ENCODE peak calls at places on chromosomes 13 and 19, in seven cellular contexts. One of them, this sample, is unnamed.

GRCh38 chr13:98188544-98189166 is 11.6 kb upstream of the RNF113B start:
- DNase-seq in CD8-positive, alpha-beta memory T cell: no peak
- DNase-seq in mesenchymal stem cell: no peak
- DNase-seq in IMR-90: no peak
- DNase-seq in left ventricle myocardium inferior: no peak
- DNase-seq in sigmoid colon: no peak
- DNase-seq in dorsolateral prefrontal cortex: no peak
- DNase-seq in this sample: no peak

GRCh38 chr13:65159803-65160202 is 2070.3 kb downstream of the PCDH9 start:
- DNase-seq in CD8-positive, alpha-beta memory T cell: no peak
- DNase-seq in mesenchymal stem cell: no peak
- DNase-seq in IMR-90: no peak
- DNase-seq in left ventricle myocardium inferior: no peak
- DNase-seq in sigmoid colon: no peak
- DNase-seq in dorsolateral prefrontal cortex: no peak
- DNase-seq in this sample: no peak

GRCh38 chr13:112469071-112469745 is 93.1 kb downstream of the SPACA7 start:
- DNase-seq in CD8-positive, alpha-beta memory T cell: no peak
- DNase-seq in mesenchymal stem cell: no peak
- DNase-seq in IMR-90: no peak
- DNase-seq in left ventricle myocardium inferior: no peak
- DNase-seq in sigmoid colon: no peak
- DNase-seq in dorsolateral prefrontal cortex: no peak
- DNase-seq in this sample: no peak

GRCh38 chr19:30783212-30783611 is 411.0 kb downstream of the ZNF536 start:
- DNase-seq in CD8-positive, alpha-beta memory T cell: no peak
- DNase-seq in mesenchymal stem cell: no peak
- DNase-seq in IMR-90: no peak
- DNase-seq in left ventricle myocardium inferior: no peak
- DNase-seq in sigmoid colon: no peak
- DNase-seq in dorsolateral prefrontal cortex: no peak
- DNase-seq in this sample: no peak

GRCh38 chr19:14497347-14497921 is 1.5 kb upstream of the GIPC1 start:
- DNase-seq in CD8-positive, alpha-beta memory T cell: no peak
- DNase-seq in mesenchymal stem cell: no peak
- DNase-seq in IMR-90: no peak
- DNase-seq in left ventricle myocardium inferior: no peak
- DNase-seq in sigmoid colon: no peak
- DNase-seq in dorsolateral prefrontal cortex: peak
- DNase-seq in this sample: no peak

GRCh38 chr19:30722801-30723200 is 350.6 kb downstream of the ZNF536 start:
- DNase-seq in CD8-positive, alpha-beta memory T cell: no peak
- DNase-seq in mesenchymal stem cell: no peak
- DNase-seq in IMR-90: no peak
- DNase-seq in left ventricle myocardium inferior: no peak
- DNase-seq in sigmoid colon: no peak
- DNase-seq in dorsolateral prefrontal cortex: no peak
- DNase-seq in this sample: no peak

GRCh38 chr19:17209126-17210036 is 5.8 kb upstream of the USE1 start:
- DNase-seq in CD8-positive, alpha-beta memory T cell: no peak
- DNase-seq in mesenchymal stem cell: peak
- DNase-seq in IMR-90: peak
- DNase-seq in left ventricle myocardium inferior: no peak
- DNase-seq in sigmoid colon: no peak
- DNase-seq in dorsolateral prefrontal cortex: no peak
- DNase-seq in this sample: no peak

GRCh38 chr13:79393564-79394249 is 12.3 kb downstream of the RBM26 start:
- DNase-seq in CD8-positive, alpha-beta memory T cell: peak
- DNase-seq in mesenchymal stem cell: no peak
- DNase-seq in IMR-90: no peak
- DNase-seq in left ventricle myocardium inferior: no peak
- DNase-seq in sigmoid colon: no peak
- DNase-seq in dorsolateral prefrontal cortex: no peak
- DNase-seq in this sample: peak

GRCh38 chr13:40539954-40540706 is 126.3 kb downstream of the FOXO1 start:
- DNase-seq in CD8-positive, alpha-beta memory T cell: no peak
- DNase-seq in mesenchymal stem cell: peak
- DNase-seq in IMR-90: peak
- DNase-seq in left ventricle myocardium inferior: no peak
- DNase-seq in sigmoid colon: no peak
- DNase-seq in dorsolateral prefrontal cortex: no peak
- DNase-seq in this sample: peak

GRCh38 chr13:113579686-113580085 is 4.9 kb upstream of the TFDP1 start:
- DNase-seq in CD8-positive, alpha-beta memory T cell: no peak
- DNase-seq in mesenchymal stem cell: no peak
- DNase-seq in IMR-90: no peak
- DNase-seq in left ventricle myocardium inferior: no peak
- DNase-seq in sigmoid colon: no peak
- DNase-seq in dorsolateral prefrontal cortex: no peak
- DNase-seq in this sample: no peak

GRCh38 chr19:6150289-6150688 is 14.8 kb downstream of the ACSBG2 start:
- DNase-seq in CD8-positive, alpha-beta memory T cell: no peak
- DNase-seq in mesenchymal stem cell: peak
- DNase-seq in IMR-90: peak
- DNase-seq in left ventricle myocardium inferior: no peak
- DNase-seq in sigmoid colon: no peak
- DNase-seq in dorsolateral prefrontal cortex: no peak
- DNase-seq in this sample: no peak

GRCh38 chr13:51818771-51819511 is 15.0 kb upstream of the DHRS12 start:
- DNase-seq in CD8-positive, alpha-beta memory T cell: no peak
- DNase-seq in mesenchymal stem cell: peak
- DNase-seq in IMR-90: peak
- DNase-seq in left ventricle myocardium inferior: no peak
- DNase-seq in sigmoid colon: peak
- DNase-seq in dorsolateral prefrontal cortex: no peak
- DNase-seq in this sample: no peak

GRCh38 chr19:58229255-58229639 is 533 bp downstream of the ZNF544 start:
- DNase-seq in CD8-positive, alpha-beta memory T cell: peak
- DNase-seq in mesenchymal stem cell: peak
- DNase-seq in IMR-90: peak
- DNase-seq in left ventricle myocardium inferior: no peak
- DNase-seq in sigmoid colon: no peak
- DNase-seq in dorsolateral prefrontal cortex: no peak
- DNase-seq in this sample: peak

GRCh38 chr19:16772841-16773240 is 53.2 kb downstream of the NWD1 start:
- DNase-seq in CD8-positive, alpha-beta memory T cell: no peak
- DNase-seq in mesenchymal stem cell: no peak
- DNase-seq in IMR-90: no peak
- DNase-seq in left ventricle myocardium inferior: no peak
- DNase-seq in sigmoid colon: no peak
- DNase-seq in dorsolateral prefrontal cortex: no peak
- DNase-seq in this sample: no peak

GRCh38 chr19:36026091-36026876 is 6.4 kb downstream of the CLIP3 start:
- DNase-seq in CD8-positive, alpha-beta memory T cell: no peak
- DNase-seq in mesenchymal stem cell: no peak
- DNase-seq in IMR-90: no peak
- DNase-seq in left ventricle myocardium inferior: no peak
- DNase-seq in sigmoid colon: no peak
- DNase-seq in dorsolateral prefrontal cortex: no peak
- DNase-seq in this sample: no peak
- H3K27ac ChIP-seq in CD8-positive, alpha-beta memory T cell: no peak
- H3K27ac ChIP-seq in mesenchymal stem cell: no peak
- H3K27ac ChIP-seq in IMR-90: no peak
- H3K27ac ChIP-seq in left ventricle myocardium inferior: no peak
- H3K27ac ChIP-seq in sigmoid colon: no peak
- H3K27ac ChIP-seq in dorsolateral prefrontal cortex: no peak
- H3K27ac ChIP-seq in this sample: no peak

DNA sequence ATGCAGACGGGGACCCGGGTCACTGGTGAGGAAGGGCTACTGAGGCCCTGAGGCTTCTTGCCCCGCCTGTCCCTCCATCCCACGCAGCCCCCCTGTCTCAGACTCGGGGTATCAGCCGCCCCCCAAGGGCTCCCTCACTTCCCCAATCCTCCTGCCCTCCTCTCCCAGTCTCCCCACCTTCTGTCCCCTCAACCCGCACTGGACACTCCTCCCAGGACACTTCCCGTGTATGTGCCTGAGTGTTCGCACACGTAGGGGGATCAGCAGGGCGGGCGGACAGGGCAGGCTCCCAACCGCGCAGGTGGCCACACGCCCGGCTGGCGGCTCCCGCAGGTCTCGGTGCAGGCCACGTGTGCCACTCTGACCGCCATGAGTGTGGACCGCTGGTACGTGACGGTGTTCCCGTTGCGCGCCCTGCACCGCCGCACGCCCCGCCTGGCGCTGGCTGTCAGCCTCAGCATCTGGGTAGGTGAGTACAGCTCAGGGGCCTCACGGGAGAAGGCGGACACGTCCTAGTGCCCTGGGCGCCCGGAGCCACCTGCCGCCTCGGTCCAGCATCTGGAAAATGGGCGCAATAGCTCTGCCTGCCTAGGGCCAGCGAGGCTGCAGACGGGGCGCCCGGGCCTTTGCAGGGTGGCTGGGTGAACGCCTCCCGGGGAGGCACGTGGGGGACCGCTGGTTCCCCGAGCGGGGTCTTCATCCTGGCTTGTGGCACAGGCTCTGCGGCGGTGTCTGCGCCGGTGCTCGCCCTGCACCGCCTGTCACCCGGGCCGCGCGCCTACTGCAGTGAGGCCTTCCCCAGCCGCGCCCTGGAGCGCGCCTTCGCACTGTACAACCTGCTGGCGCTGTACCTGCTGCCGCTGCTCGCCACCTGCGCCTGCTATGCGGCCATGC is 2.3 kb downstream of the KISS1R start:
- DNase-seq in CD8-positive, alpha-beta memory T cell: no peak
- DNase-seq in mesenchymal stem cell: no peak
- DNase-seq in IMR-90: no peak
- DNase-seq in left ventricle myocardium inferior: no peak
- DNase-seq in sigmoid colon: no peak
- DNase-seq in dorsolateral prefrontal cortex: no peak
- DNase-seq in this sample: no peak
- H3K4me3 ChIP-seq in CD8-positive, alpha-beta memory T cell: peak
- H3K4me3 ChIP-seq in mesenchymal stem cell: no peak
- H3K4me3 ChIP-seq in IMR-90: no peak
- H3K4me3 ChIP-seq in left ventricle myocardium inferior: peak
- H3K4me3 ChIP-seq in sigmoid colon: no peak
- H3K4me3 ChIP-seq in dorsolateral prefrontal cortex: peak
- H3K4me3 ChIP-seq in this sample: no peak

GRCh38 chr19:38870612-38871011 is 7.5 kb downstream of the RINL start:
- DNase-seq in CD8-positive, alpha-beta memory T cell: no peak
- DNase-seq in mesenchymal stem cell: no peak
- DNase-seq in IMR-90: no peak
- DNase-seq in left ventricle myocardium inferior: no peak
- DNase-seq in sigmoid colon: no peak
- DNase-seq in dorsolateral prefrontal cortex: no peak
- DNase-seq in this sample: no peak

GRCh38 chr19:38868551-38868950 is 9.5 kb downstream of the RINL start:
- DNase-seq in CD8-positive, alpha-beta memory T cell: no peak
- DNase-seq in mesenchymal stem cell: no peak
- DNase-seq in IMR-90: no peak
- DNase-seq in left ventricle myocardium inferior: no peak
- DNase-seq in sigmoid colon: no peak
- DNase-seq in dorsolateral prefrontal cortex: no peak
- DNase-seq in this sample: no peak

GRCh38 chr19:38867176-38867780 is 10.8 kb downstream of the RINL start:
- DNase-seq in CD8-positive, alpha-beta memory T cell: no peak
- DNase-seq in mesenchymal stem cell: no peak
- DNase-seq in IMR-90: no peak
- DNase-seq in left ventricle myocardium inferior: no peak
- DNase-seq in sigmoid colon: no peak
- DNase-seq in dorsolateral prefrontal cortex: no peak
- DNase-seq in this sample: no peak

GRCh38 chr19:38869836-38870607 is 8.1 kb downstream of the RINL start:
- DNase-seq in CD8-positive, alpha-beta memory T cell: peak
- DNase-seq in mesenchymal stem cell: peak
- DNase-seq in IMR-90: peak
- DNase-seq in left ventricle myocardium inferior: peak
- DNase-seq in sigmoid colon: peak
- DNase-seq in dorsolateral prefrontal cortex: peak
- DNase-seq in this sample: peak

DNA sequence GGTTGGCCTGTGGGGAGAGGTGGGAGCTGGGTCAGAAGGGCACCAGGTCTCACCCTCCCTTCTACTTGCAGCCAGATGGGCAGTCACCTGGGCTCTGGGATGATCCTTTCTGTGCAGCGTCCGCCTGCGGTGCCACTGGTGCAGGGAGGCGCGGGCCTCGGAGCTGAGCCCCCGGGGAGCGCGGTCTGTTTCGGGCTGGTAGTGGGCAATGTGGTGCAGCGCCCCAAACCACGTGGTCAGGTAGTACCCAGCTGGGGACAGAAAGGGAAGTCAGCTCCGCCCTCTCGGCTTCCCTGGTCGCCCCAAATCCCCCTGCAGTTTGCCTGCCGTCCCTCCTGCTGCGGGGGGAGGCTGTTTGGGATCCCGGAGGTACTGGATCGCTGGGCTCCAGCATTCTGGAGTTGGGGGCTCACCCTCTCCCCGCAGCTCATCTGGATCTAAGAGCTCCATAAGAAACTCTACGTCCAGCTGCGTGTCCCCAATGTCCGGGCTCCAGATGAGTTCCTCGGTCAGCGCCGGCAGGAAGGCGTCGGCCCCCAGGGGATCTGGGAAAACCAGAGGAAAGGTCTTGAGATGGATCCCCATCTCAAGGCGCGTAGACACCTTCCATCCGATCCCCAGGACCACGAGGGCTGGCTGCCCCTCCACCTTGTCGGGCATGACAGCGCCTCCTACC is 8.8 kb downstream of the RINL start:
- DNase-seq in CD8-positive, alpha-beta memory T cell: no peak
- DNase-seq in mesenchymal stem cell: no peak
- DNase-seq in IMR-90: no peak
- DNase-seq in left ventricle myocardium inferior: no peak
- DNase-seq in sigmoid colon: no peak
- DNase-seq in dorsolateral prefrontal cortex: no peak
- DNase-seq in this sample: no peak
- H3K27ac ChIP-seq in CD8-positive, alpha-beta memory T cell: peak
- H3K27ac ChIP-seq in mesenchymal stem cell: no peak
- H3K27ac ChIP-seq in IMR-90: no peak
- H3K27ac ChIP-seq in left ventricle myocardium inferior: peak
- H3K27ac ChIP-seq in sigmoid colon: no peak
- H3K27ac ChIP-seq in dorsolateral prefrontal cortex: no peak
- H3K27ac ChIP-seq in this sample: no peak

DNA sequence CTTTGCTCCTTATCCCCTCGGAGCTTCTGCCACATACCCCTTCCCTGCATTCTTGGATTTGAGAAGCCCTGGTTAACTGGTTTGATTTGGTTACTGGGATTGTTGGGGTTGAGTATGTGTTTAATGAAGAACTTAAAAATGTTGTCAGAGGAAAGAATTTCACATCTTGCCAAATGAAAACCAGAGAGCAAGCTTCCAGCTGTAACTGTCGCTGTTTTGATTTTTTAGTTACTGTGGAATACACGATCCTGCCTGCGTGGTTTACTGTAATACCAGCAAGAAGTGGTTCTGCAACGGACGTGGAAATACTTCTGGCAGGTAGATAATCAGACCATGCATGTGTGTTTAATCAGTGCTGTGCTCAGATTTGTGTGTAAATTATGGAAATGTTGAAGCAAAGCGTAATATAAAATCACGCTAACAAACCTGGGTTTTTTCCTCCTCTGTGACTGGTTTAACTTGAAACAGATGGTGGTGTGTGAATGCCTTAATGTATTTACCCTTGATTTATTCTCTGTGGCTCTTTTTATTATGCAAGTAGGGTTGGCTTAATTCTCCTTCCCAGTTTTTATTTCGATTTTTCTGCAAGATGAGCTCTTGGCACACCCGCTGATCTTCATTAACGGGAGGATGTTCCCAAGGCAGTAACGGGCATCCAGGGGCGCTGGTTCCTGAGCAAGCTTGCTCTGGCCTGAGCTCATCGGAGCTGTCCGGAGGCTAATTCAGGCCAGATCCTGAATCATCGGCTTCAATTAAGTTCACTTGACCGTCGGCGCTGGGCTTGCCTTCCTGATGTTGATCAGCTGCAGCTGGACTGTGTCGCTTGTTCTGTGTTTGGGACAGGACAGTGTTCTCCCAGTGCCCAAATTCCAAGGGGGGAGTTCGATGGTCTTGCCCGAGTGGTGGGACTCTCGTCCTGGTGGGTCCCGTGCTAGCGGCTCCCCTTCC is 16.0 kb downstream of the UPF1 start:
- DNase-seq in CD8-positive, alpha-beta memory T cell: no peak
- DNase-seq in mesenchymal stem cell: no peak
- DNase-seq in IMR-90: no peak
- DNase-seq in left ventricle myocardium inferior: no peak
- DNase-seq in sigmoid colon: no peak
- DNase-seq in dorsolateral prefrontal cortex: no peak
- DNase-seq in this sample: no peak
- H3K4me3 ChIP-seq in CD8-positive, alpha-beta memory T cell: no peak
- H3K4me3 ChIP-seq in mesenchymal stem cell: peak
- H3K4me3 ChIP-seq in IMR-90: no peak
- H3K4me3 ChIP-seq in left ventricle myocardium inferior: peak
- H3K4me3 ChIP-seq in sigmoid colon: no peak
- H3K4me3 ChIP-seq in dorsolateral prefrontal cortex: no peak
- H3K4me3 ChIP-seq in this sample: no peak